ENCODE peak calls at places on chromosome 5, in four cellular contexts. One of them, this sample, is unnamed.

GRCh38 chr5:44440186-44440585 is 51.0 kb upstream of the FGF10 start:
- DNase-seq in Caki2: no peak
- DNase-seq in activated effector memory CD4-positive, alpha-beta T cell treated with anti-CD3 and anti-CD28 coated beads, Interleukin-2, amount 50 U/mL, for 16 hours: no peak
- DNase-seq in NCI-H748 treated with DMSO at 0.1 percent for 48 hours: no peak
- DNase-seq in this sample: no peak

GRCh38 chr5:133932441-133933168 is 35.8 kb downstream of the C5orf15 start:
- DNase-seq in Caki2: no peak
- DNase-seq in NCI-H748 treated with DMSO at 0.1 percent for 48 hours: no peak
- DNase-seq in activated effector memory CD4-positive, alpha-beta T cell treated with anti-CD3 and anti-CD28 coated beads, Interleukin-2, amount 50 U/mL, for 16 hours: no peak
- DNase-seq in this sample: no peak

GRCh38 chr5:170132642-170133448 is 27.1 kb downstream of the FOXI1 start:
- DNase-seq in Caki2: peak
- DNase-seq in NCI-H748 treated with DMSO at 0.1 percent for 48 hours: no peak
- DNase-seq in activated effector memory CD4-positive, alpha-beta T cell treated with anti-CD3 and anti-CD28 coated beads, Interleukin-2, amount 50 U/mL, for 16 hours: no peak
- DNase-seq in this sample: no peak

GRCh38 chr5:76007904-76008303 is 75.3 kb upstream of the SV2C start:
- DNase-seq in NCI-H748 treated with DMSO at 0.1 percent for 48 hours: no peak
- DNase-seq in activated effector memory CD4-positive, alpha-beta T cell treated with anti-CD3 and anti-CD28 coated beads, Interleukin-2, amount 50 U/mL, for 16 hours: no peak
- DNase-seq in Caki2: no peak
- DNase-seq in this sample: no peak

GRCh38 chr5:1896602-1897376 is 14.1 kb upstream of the IRX4 start:
- DNase-seq in activated effector memory CD4-positive, alpha-beta T cell treated with anti-CD3 and anti-CD28 coated beads, Interleukin-2, amount 50 U/mL, for 16 hours: no peak
- DNase-seq in Caki2: no peak
- DNase-seq in NCI-H748 treated with DMSO at 0.1 percent for 48 hours: no peak
- DNase-seq in this sample: no peak

GRCh38 chr5:149019562-149020140 is 43.2 kb downstream of the SH3TC2 start:
- DNase-seq in activated effector memory CD4-positive, alpha-beta T cell treated with anti-CD3 and anti-CD28 coated beads, Interleukin-2, amount 50 U/mL, for 16 hours: no peak
- DNase-seq in Caki2: no peak
- DNase-seq in NCI-H748 treated with DMSO at 0.1 percent for 48 hours: no peak
- DNase-seq in this sample: no peak

GRCh38 chr5:131286400-131286715 is 22.5 kb downstream of the CDC42SE2 start:
- DNase-seq in NCI-H748 treated with DMSO at 0.1 percent for 48 hours: no peak
- DNase-seq in Caki2: no peak
- DNase-seq in activated effector memory CD4-positive, alpha-beta T cell treated with anti-CD3 and anti-CD28 coated beads, Interleukin-2, amount 50 U/mL, for 16 hours: no peak
- DNase-seq in this sample: no peak

GRCh38 chr5:2381070-2381469 is 370.4 kb downstream of the IRX2 start:
- DNase-seq in NCI-H748 treated with DMSO at 0.1 percent for 48 hours: no peak
- DNase-seq in Caki2: no peak
- DNase-seq in activated effector memory CD4-positive, alpha-beta T cell treated with anti-CD3 and anti-CD28 coated beads, Interleukin-2, amount 50 U/mL, for 16 hours: no peak
- DNase-seq in this sample: no peak

GRCh38 chr5:53923969-53924876 is 363.8 kb downstream of the NDUFS4 start:
- DNase-seq in Caki2: no peak
- DNase-seq in NCI-H748 treated with DMSO at 0.1 percent for 48 hours: no peak
- DNase-seq in activated effector memory CD4-positive, alpha-beta T cell treated with anti-CD3 and anti-CD28 coated beads, Interleukin-2, amount 50 U/mL, for 16 hours: no peak
- DNase-seq in this sample: no peak

GRCh38 chr5:163916856-163917255 is 411.4 kb downstream of the MAT2B start:
- DNase-seq in activated effector memory CD4-positive, alpha-beta T cell treated with anti-CD3 and anti-CD28 coated beads, Interleukin-2, amount 50 U/mL, for 16 hours: no peak
- DNase-seq in NCI-H748 treated with DMSO at 0.1 percent for 48 hours: no peak
- DNase-seq in Caki2: no peak
- DNase-seq in this sample: no peak

GRCh38 chr5:77852514-77853352 is 76.6 kb upstream of the TBCA start:
- DNase-seq in NCI-H748 treated with DMSO at 0.1 percent for 48 hours: no peak
- DNase-seq in Caki2: peak
- DNase-seq in activated effector memory CD4-positive, alpha-beta T cell treated with anti-CD3 and anti-CD28 coated beads, Interleukin-2, amount 50 U/mL, for 16 hours: no peak
- DNase-seq in this sample: no peak

GRCh38 chr5:20972419-20972925 is 984.5 kb upstream of the CDH18 start:
- DNase-seq in Caki2: peak
- DNase-seq in NCI-H748 treated with DMSO at 0.1 percent for 48 hours: peak
- DNase-seq in activated effector memory CD4-positive, alpha-beta T cell treated with anti-CD3 and anti-CD28 coated beads, Interleukin-2, amount 50 U/mL, for 16 hours: no peak
- DNase-seq in this sample: peak

GRCh38 chr5:111486055-111486454 is 26.3 kb downstream of the STARD4 start:
- DNase-seq in NCI-H748 treated with DMSO at 0.1 percent for 48 hours: no peak
- DNase-seq in activated effector memory CD4-positive, alpha-beta T cell treated with anti-CD3 and anti-CD28 coated beads, Interleukin-2, amount 50 U/mL, for 16 hours: no peak
- DNase-seq in Caki2: no peak
- DNase-seq in this sample: no peak

GRCh38 chr5:164475339-164475977 is 970.0 kb downstream of the MAT2B start:
- DNase-seq in Caki2: no peak
- DNase-seq in NCI-H748 treated with DMSO at 0.1 percent for 48 hours: peak
- DNase-seq in activated effector memory CD4-positive, alpha-beta T cell treated with anti-CD3 and anti-CD28 coated beads, Interleukin-2, amount 50 U/mL, for 16 hours: no peak
- DNase-seq in this sample: no peak

GRCh38 chr5:168528521-168529360 is at the start of gene FBLL1:
- DNase-seq in Caki2: peak
- DNase-seq in NCI-H748 treated with DMSO at 0.1 percent for 48 hours: peak
- DNase-seq in activated effector memory CD4-positive, alpha-beta T cell treated with anti-CD3 and anti-CD28 coated beads, Interleukin-2, amount 50 U/mL, for 16 hours: peak
- DNase-seq in this sample: peak

GRCh38 chr5:569868-570361 is 42.2 kb upstream of the CEP72 start:
- DNase-seq in activated effector memory CD4-positive, alpha-beta T cell treated with anti-CD3 and anti-CD28 coated beads, Interleukin-2, amount 50 U/mL, for 16 hours: no peak
- DNase-seq in NCI-H748 treated with DMSO at 0.1 percent for 48 hours: no peak
- DNase-seq in Caki2: no peak
- DNase-seq in this sample: no peak

GRCh38 chr5:147509710-147510651 is at the start of gene DPYSL3:
- DNase-seq in Caki2: peak
- DNase-seq in activated effector memory CD4-positive, alpha-beta T cell treated with anti-CD3 and anti-CD28 coated beads, Interleukin-2, amount 50 U/mL, for 16 hours: no peak
- DNase-seq in NCI-H748 treated with DMSO at 0.1 percent for 48 hours: peak
- DNase-seq in this sample: peak

GRCh38 chr5:150402226-150402773 is 10.4 kb downstream of the CD74 start:
- DNase-seq in Caki2: no peak
- DNase-seq in activated effector memory CD4-positive, alpha-beta T cell treated with anti-CD3 and anti-CD28 coated beads, Interleukin-2, amount 50 U/mL, for 16 hours: no peak
- DNase-seq in NCI-H748 treated with DMSO at 0.1 percent for 48 hours: no peak
- DNase-seq in this sample: no peak

GRCh38 chr5:82847564-82847963 is 229.6 kb downstream of the TMEM167A start:
- DNase-seq in NCI-H748 treated with DMSO at 0.1 percent for 48 hours: no peak
- DNase-seq in activated effector memory CD4-positive, alpha-beta T cell treated with anti-CD3 and anti-CD28 coated beads, Interleukin-2, amount 50 U/mL, for 16 hours: no peak
- DNase-seq in Caki2: no peak
- DNase-seq in this sample: no peak

GRCh38 chr5:87029951-87030350 is 237.7 kb upstream of the RASA1 start:
- DNase-seq in Caki2: no peak
- DNase-seq in activated effector memory CD4-positive, alpha-beta T cell treated with anti-CD3 and anti-CD28 coated beads, Interleukin-2, amount 50 U/mL, for 16 hours: no peak
- DNase-seq in NCI-H748 treated with DMSO at 0.1 percent for 48 hours: no peak
- DNase-seq in this sample: no peak

GRCh38 chr5:80127037-80127642 is 92.0 kb downstream of the THBS4 start:
- DNase-seq in activated effector memory CD4-positive, alpha-beta T cell treated with anti-CD3 and anti-CD28 coated beads, Interleukin-2, amount 50 U/mL, for 16 hours: no peak
- DNase-seq in Caki2: no peak
- DNase-seq in NCI-H748 treated with DMSO at 0.1 percent for 48 hours: no peak
- DNase-seq in this sample: no peak

GRCh38 chr5:91357012-91357634 is 26.0 kb downstream of the ARRDC3 start:
- DNase-seq in Caki2: no peak
- DNase-seq in NCI-H748 treated with DMSO at 0.1 percent for 48 hours: peak
- DNase-seq in activated effector memory CD4-positive, alpha-beta T cell treated with anti-CD3 and anti-CD28 coated beads, Interleukin-2, amount 50 U/mL, for 16 hours: no peak
- DNase-seq in this sample: no peak

GRCh38 chr5:165786073-165786472 is 2280.7 kb downstream of the MAT2B start:
- DNase-seq in activated effector memory CD4-positive, alpha-beta T cell treated with anti-CD3 and anti-CD28 coated beads, Interleukin-2, amount 50 U/mL, for 16 hours: no peak
- DNase-seq in NCI-H748 treated with DMSO at 0.1 percent for 48 hours: no peak
- DNase-seq in Caki2: no peak
- DNase-seq in this sample: no peak

GRCh38 chr5:150190503-150190973 is 676 bp downstream of the SLC6A7 start:
- DNase-seq in NCI-H748 treated with DMSO at 0.1 percent for 48 hours: no peak
- DNase-seq in Caki2: no peak
- DNase-seq in activated effector memory CD4-positive, alpha-beta T cell treated with anti-CD3 and anti-CD28 coated beads, Interleukin-2, amount 50 U/mL, for 16 hours: no peak
- DNase-seq in this sample: no peak

GRCh38 chr5:178993955-178994579 is 1.1 kb downstream of the GRM6 start:
- DNase-seq in NCI-H748 treated with DMSO at 0.1 percent for 48 hours: no peak
- DNase-seq in activated effector memory CD4-positive, alpha-beta T cell treated with anti-CD3 and anti-CD28 coated beads, Interleukin-2, amount 50 U/mL, for 16 hours: no peak
- DNase-seq in Caki2: no peak
- DNase-seq in this sample: no peak